ENCODE peak calls at places on chromosomes 13 and 19, in six cellular contexts. I, Z, K, M, H and E are unnamed samples.

GRCh38 chr13:24243311-24243710 is 66.1 kb upstream of the C1QTNF9 start:
- DNase-seq in I (no peak), Z (no peak), K (no peak), M (no peak), H (no peak), E (no peak)

GRCh38 chr19:13091400-13092161 is 11.1 kb downstream of the LYL1 start:
- DNase-seq in I (peak), Z (peak), K (peak), M (peak), H (no peak), E (peak)

GRCh38 chr13:81078048-81078447 is 737.1 kb upstream of the SPRY2 start:
- DNase-seq in I (no peak), Z (no peak), K (no peak), M (no peak), H (no peak), E (no peak)

GRCh38 chr13:28626266-28626665 is 32.7 kb upstream of the POMP start:
- DNase-seq in I (no peak), Z (no peak), K (no peak), M (no peak), H (no peak), E (no peak)

GRCh38 chr13:105220886-105221285 is 1314.6 kb downstream of the EFNB2 start:
- DNase-seq in I (no peak), Z (peak), K (no peak), M (peak), H (no peak), E (peak)

GRCh38 chr19:7734220-7735203 is 2.6 kb upstream of the CLEC4G start:
- DNase-seq in I (peak), Z (no peak), K (peak), M (peak), H (no peak), E (peak)

GRCh38 chr19:13604902-13605586 is 98.8 kb upstream of the CACNA1A start:
- DNase-seq in I (no peak), Z (no peak), K (no peak), M (no peak), H (no peak), E (no peak)

GRCh38 chr19:34985249-34986022 is 14.7 kb upstream of the GRAMD1A start:
- DNase-seq in I (peak), Z (peak), K (peak), M (peak), H (no peak), E (peak)

GRCh38 chr19:17803264-17803896 is 8.4 kb downstream of the B3GNT3 start:
- DNase-seq in I (no peak), Z (no peak), K (no peak), M (no peak), H (no peak), E (no peak)

GRCh38 chr13:51643882-51644281 is 59.6 kb downstream of the WDFY2 start:
- DNase-seq in I (peak), Z (peak), K (peak), M (peak), H (no peak), E (peak)

GRCh38 chr19:10419200-10419645 is 1.1 kb upstream of the PDE4A start:
- DNase-seq in I (no peak), Z (no peak), K (no peak), M (no peak), H (no peak), E (no peak)

GRCh38 chr19:10419646-10420443 is 493 bp upstream of the PDE4A start:
- DNase-seq in I (peak), Z (peak), K (peak), M (peak), H (peak), E (peak)

GRCh38 chr19:10421981-10422461 is 1.7 kb downstream of the PDE4A start:
- DNase-seq in I (no peak), Z (no peak), K (no peak), M (no peak), H (no peak), E (no peak)

GRCh38 chr19:10421240-10421948 is 1.1 kb downstream of the PDE4A start:
- DNase-seq in I (no peak), Z (no peak), K (no peak), M (no peak), H (no peak), E (no peak)

GRCh38 chr19:10420444-10421239 is at the start of gene PDE4A:
- DNase-seq in I (no peak), Z (no peak), K (no peak), M (peak), H (peak), E (peak)
- TF ChIP-seq CTCF in I (peak), Z (peak), K (no peak), M (peak), H (peak), E (peak)

GRCh38 chr19:31279436-31279765 is 69.8 kb downstream of the TSHZ3 start:
- DNase-seq in I (no peak), Z (no peak), K (no peak), M (no peak), H (no peak), E (no peak)

GRCh38 chr19:31283701-31284100 is 65.5 kb downstream of the TSHZ3 start:
- DNase-seq in I (no peak), Z (no peak), K (no peak), M (no peak), H (no peak), E (no peak)

GRCh38 chr19:31284621-31285020 is 64.6 kb downstream of the TSHZ3 start:
- DNase-seq in I (no peak), Z (no peak), K (no peak), M (no peak), H (no peak), E (no peak)

GRCh38 chr19:31280266-31281006 is 68.8 kb downstream of the TSHZ3 start:
- DNase-seq in I (no peak), Z (no peak), K (no peak), M (no peak), H (no peak), E (no peak)

GRCh38 chr19:31282346-31282745 is 66.9 kb downstream of the TSHZ3 start:
- DNase-seq in I (no peak), Z (no peak), K (no peak), M (no peak), H (no peak), E (no peak)
- H3K4me3 ChIP-seq in I (no peak), Z (no peak), K (no peak), M (no peak), H (no peak), E (no peak)

GRCh38 chr19:49683814-49684250 is 5.6 kb upstream of the ADM5 start:
- DNase-seq in I (no peak), Z (no peak), K (no peak), M (no peak), H (no peak), E (no peak)

GRCh38 chr19:49685845-49686332 is 3.5 kb upstream of the ADM5 start:
- DNase-seq in I (no peak), Z (no peak), K (no peak), M (no peak), H (no peak), E (no peak)

GRCh38 chr19:49682274-49682673 is 5.2 kb downstream of the PRMT1 start:
- DNase-seq in I (peak), Z (no peak), K (peak), M (no peak), H (no peak), E (no peak)

GRCh38 chr19:49684983-49685553 is 4.3 kb upstream of the ADM5 start:
- DNase-seq in I (no peak), Z (no peak), K (no peak), M (no peak), H (no peak), E (no peak)

GRCh38 chr19:49684251-49684982 is 5.0 kb upstream of the ADM5 start:
- DNase-seq in I (no peak), Z (no peak), K (no peak), M (no peak), H (peak), E (no peak)
- TF ChIP-seq CTCF in I (peak), Z (peak), K (peak), M (peak), H (peak), E (peak)

DNA sequence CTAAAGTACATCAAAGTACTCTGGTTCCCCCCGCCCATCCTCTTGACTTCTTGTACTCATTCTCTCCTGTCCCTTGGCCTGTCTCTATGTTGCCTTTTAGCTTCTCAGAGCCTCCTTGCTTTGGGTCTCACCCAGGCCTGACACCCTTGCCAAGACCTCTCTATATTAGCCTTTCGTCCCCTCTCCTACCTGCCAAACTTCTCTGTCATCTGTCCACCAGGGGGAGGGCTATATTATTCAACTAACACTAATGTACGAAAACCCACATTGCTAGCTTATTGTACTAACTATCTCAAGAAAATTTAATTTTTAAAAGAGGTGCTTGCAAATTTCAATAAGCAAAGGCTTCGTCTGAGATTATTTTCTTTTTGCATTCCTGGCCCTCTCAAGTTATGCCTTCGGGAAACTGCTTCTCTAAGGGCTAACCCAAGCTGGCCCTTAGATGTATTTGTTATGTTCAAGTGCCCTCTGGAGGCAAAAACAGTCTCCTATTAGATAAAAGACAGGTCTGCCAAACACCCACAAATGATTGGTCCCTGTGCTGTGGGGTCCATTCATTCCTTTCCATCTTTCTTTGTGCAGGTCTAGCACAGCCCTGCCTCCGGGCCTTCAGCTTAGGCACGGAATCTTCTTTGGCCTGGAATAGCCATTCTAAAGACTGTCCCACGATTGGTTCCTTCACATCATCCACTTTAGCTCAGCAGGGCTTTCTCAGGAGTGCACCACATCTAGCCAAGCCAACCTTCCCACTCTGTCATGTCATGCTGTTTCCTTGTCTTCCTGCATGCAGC is 6.4 kb upstream of the MRPS31 start:
- DNase-seq in I (peak), Z (peak), K (peak), M (peak), H (peak), E (peak)
- H3K4me3 ChIP-seq in I (no peak), Z (no peak), K (peak), M (no peak), H (peak), E (peak)

DNA sequence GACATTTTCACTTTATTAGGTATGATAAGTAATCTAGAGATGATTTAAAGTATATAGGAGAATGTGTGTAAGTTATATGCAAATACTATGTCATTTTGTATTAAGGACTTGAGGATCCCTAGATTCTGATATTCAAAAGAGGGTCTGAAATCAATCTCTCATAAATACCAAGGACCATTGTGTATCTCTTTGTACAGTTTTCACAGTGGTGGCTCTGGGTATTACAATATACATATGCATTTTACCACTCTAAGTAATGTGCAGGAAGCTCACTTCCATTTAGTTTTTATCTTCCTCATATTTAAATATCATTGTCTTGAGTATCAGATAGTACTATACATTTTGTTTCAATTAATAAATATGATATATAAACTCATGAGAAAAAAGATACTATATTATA is 862.6 kb upstream of the PCDH20 start:
- DNase-seq in I (no peak), Z (no peak), K (no peak), M (no peak), H (no peak), E (peak)
- TF ChIP-seq CTCF in I (no peak), Z (no peak), K (no peak), M (no peak), H (no peak), E (no peak)

GRCh38 chr13:98297043-98297442 is 120.0 kb upstream of the RNF113B start:
- DNase-seq in I (no peak), Z (no peak), K (no peak), M (no peak), H (no peak), E (no peak)
- H3K4me3 ChIP-seq in I (no peak), Z (no peak), K (no peak), M (no peak), H (no peak), E (no peak)

DNA sequence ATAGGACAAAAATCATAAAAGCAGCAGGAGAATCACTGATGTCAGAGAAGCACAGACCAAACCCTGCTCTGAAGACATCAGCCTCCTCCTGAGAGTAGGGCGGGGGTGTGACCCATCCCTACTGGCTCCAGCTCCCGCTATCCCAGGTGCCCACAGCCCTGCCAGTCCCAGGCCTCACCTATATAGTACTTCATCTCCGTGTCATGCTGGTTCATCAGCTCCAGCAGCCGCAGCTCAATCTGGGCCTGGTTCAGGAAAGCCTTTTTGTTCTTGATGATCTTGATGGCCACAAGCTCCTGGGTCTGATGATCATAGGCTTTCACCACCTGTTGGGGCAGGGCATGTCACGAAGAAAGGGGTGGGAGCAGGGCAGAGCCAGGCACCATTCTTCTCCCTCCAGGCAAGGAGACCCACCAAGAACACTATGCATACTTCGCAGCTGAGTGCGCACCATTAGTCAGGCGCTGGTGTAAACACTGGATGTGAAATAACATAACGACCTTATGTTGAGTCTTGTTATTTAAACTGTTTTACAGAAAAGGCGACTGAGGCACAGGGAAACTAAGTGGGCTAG is 4.2 kb downstream of the DYRK1B start:
- DNase-seq in I (no peak), Z (peak), K (no peak), M (no peak), H (no peak), E (no peak)
- TF ChIP-seq CTCF in I (no peak), Z (no peak), K (no peak), M (no peak), H (no peak), E (no peak)

DNA sequence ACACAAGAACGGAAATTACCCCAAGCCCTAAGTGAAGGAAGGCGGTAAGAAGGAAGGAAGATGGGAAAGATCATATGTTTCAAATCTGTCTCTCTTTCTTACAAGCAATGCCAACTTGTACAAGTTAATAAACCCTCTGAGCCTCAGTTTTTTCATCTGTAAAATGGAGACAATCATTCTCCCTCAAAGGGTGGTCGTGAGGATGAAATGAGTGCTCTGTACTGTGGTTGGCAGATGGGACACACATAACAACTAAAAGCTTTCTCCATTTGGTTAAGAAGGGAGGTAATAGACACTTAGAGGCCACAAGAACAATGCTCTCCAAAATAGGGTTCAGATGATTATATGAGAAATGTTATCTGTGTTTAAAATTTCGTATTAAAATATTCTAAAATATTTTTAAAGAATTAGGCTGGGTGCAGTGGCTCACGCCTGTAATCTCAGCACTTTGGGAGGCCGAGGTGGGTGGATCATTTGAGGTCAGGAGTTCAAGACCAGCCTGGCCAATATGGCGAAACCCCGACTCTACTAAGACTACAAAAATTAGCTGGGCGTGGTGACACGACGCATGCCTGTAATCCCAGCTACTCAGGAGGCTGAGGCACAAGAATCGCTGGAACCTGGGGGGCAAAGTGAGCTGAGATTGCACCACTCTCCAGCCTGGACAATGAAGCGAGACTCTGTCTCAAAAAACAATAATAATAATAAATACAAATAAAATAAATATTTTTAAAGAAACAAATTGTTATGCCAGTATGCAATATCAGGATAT is 89.7 kb downstream of the STARD13 start:
- DNase-seq in I (no peak), Z (no peak), K (no peak), M (no peak), H (no peak), E (no peak)
- H3K4me3 ChIP-seq in I (no peak), Z (no peak), K (no peak), M (peak), H (peak), E (no peak)